ENCODE peak calls at places on chromosome 19, in five cellular contexts. M, K, G, I and H are unnamed samples.

GRCh38 chr19:9913237-9914000 is 22.9 kb downstream of the OLFM2 start:
- DNase-seq in M (no peak), G (no peak), I (peak; percentile 31), K (no peak), H (no peak)

GRCh38 chr19:41298327-41298964 is 11.5 kb upstream of the CCDC97 start:
- DNase-seq in I (peak; percentile 57), K (peak; percentile 84), G (no peak), M (peak; percentile 39), H (no peak)

GRCh38 chr19:10624585-10624984 is 768 bp upstream of the SLC44A2 start:
- DNase-seq in M (no peak), K (no peak), G (no peak), I (no peak), H (no peak)

GRCh38 chr19:50488795-50489194 is 12.1 kb upstream of the GARIN5A start:
- DNase-seq in K (no peak), I (no peak), G (no peak), M (no peak), H (no peak)

GRCh38 chr19:42143341-42144234 is 11.3 kb upstream of the POU2F2 start:
- DNase-seq in M (no peak), K (no peak), G (no peak), I (no peak), H (no peak)

GRCh38 chr19:4061683-4062575 is 4.8 kb downstream of the ZBTB7A start:
- DNase-seq in G (no peak), K (no peak), I (peak; percentile 88), M (no peak), H (no peak)

GRCh38 chr19:4063369-4064072 is 3.2 kb downstream of the ZBTB7A start:
- DNase-seq in K (no peak), G (no peak), M (no peak), I (peak; percentile 35), H (no peak)

GRCh38 chr19:11264452-11265176 is 2.3 kb upstream of the DOCK6 start:
- DNase-seq in I (peak; percentile 47), K (no peak), G (no peak), M (no peak), H (no peak)

GRCh38 chr19:37998801-37999308 is 91.8 kb downstream of the SIPA1L3 start:
- DNase-seq in M (no peak), I (no peak), G (no peak), K (no peak), H (no peak)

GRCh38 chr19:16025108-16026101 is 50.9 kb upstream of the TPM4 start:
- DNase-seq in G (no peak), K (no peak), I (peak; percentile 40), M (peak; percentile 87), H (no peak)

GRCh38 chr19:40530091-40530901 is 46.4 kb upstream of the SHKBP1 start:
- DNase-seq in M (no peak), K (no peak), G (no peak), I (no peak), H (no peak)

GRCh38 chr19:40594657-40595077 is 6.5 kb upstream of the LTBP4 start:
- DNase-seq in I (no peak), K (no peak), M (peak; percentile 59), G (no peak), H (no peak)

GRCh38 chr19:6402834-6403608 is 10.1 kb upstream of the GTF2F1 start:
- DNase-seq in G (no peak), M (no peak), I (no peak), K (no peak), H (peak; percentile 58)

GRCh38 chr19:53813996-53814395 is 10.1 kb downstream of the NLRP12 start:
- DNase-seq in I (no peak), G (no peak), K (no peak), M (peak; percentile 72), H (no peak)

GRCh38 chr19:45306522-45307027 is 16.1 kb downstream of the CKM start:
- DNase-seq in I (no peak), M (no peak), G (no peak), K (no peak), H (no peak)

GRCh38 chr19:15836345-15836594 is 20.8 kb upstream of the OR10H1 start:
- DNase-seq in M (no peak), G (no peak), I (no peak), K (no peak), H (no peak)

GRCh38 chr19:32436692-32437091 is 31.1 kb downstream of the DPY19L3 start:
- DNase-seq in I (no peak), K (no peak), G (no peak), M (no peak), H (no peak)

GRCh38 chr19:44800461-44800860 is 8.4 kb upstream of the BCAM start:
- DNase-seq in M (peak; percentile 68), K (peak; percentile 77), I (peak; percentile 85), G (peak; percentile 39), H (peak; percentile 61)

GRCh38 chr19:3463959-3464796 is 16.1 kb downstream of the SMIM24 start:
- DNase-seq in K (no peak), M (no peak), G (no peak), I (no peak), H (no peak)

GRCh38 chr19:38155453-38155852 is 68.6 kb downstream of the DPF1 start:
- DNase-seq in G (no peak), M (peak; percentile 19), I (no peak), K (no peak), H (no peak)

GRCh38 chr19:33740811-33741396 is 55.8 kb upstream of the KCTD15 start:
- DNase-seq in I (peak; percentile 25), G (no peak), M (no peak), K (no peak), H (no peak)

GRCh38 chr19:29551774-29552173 is 26.0 kb downstream of the VSTM2B start:
- DNase-seq in I (no peak), G (no peak), M (no peak), K (no peak), H (no peak)

GRCh38 chr19:29511768-29512167 is 14.0 kb upstream of the VSTM2B start:
- DNase-seq in G (no peak), K (no peak), I (no peak), M (no peak), H (no peak)

GRCh38 chr19:19146000-19146608 is 7.8 kb upstream of the TMEM161A start:
- DNase-seq in G (no peak), K (peak; percentile 68), I (peak; percentile 81), M (no peak), H (peak; percentile 4)

GRCh38 chr19:49085020-49085867 is at the start of gene SNRNP70:
- DNase-seq in I (peak; percentile 100), G (peak; percentile 91), K (peak; percentile 99), M (peak; percentile 99), H (peak; percentile 97)

GRCh38 chr19:6229951-6230712 is 49.6 kb downstream of the MLLT1 start:
- DNase-seq in M (no peak), K (no peak), I (no peak), G (no peak), H (no peak)

GRCh38 chr19:38551450-38551813 is 66.3 kb downstream of the MAP4K1 start:
- DNase-seq in K (no peak), M (no peak), G (no peak), I (no peak), H (no peak)

GRCh38 chr19:18086590-18087138 is at the start of gene IL12RB1:
- DNase-seq in K (no peak), I (no peak), G (no peak), M (no peak), H (no peak)

GRCh38 chr19:4985551-4985991 is 16.7 kb downstream of the KDM4B start:
- DNase-seq in K (no peak), I (no peak), G (no peak), M (no peak), H (no peak)

GRCh38 chr19:13017306-13018036 is 22.2 kb downstream of the NFIX start:
- DNase-seq in K (no peak), G (no peak), I (no peak), M (no peak), H (no peak)

GRCh38 chr19:41995959-41996797 is 2.1 kb upstream of the ATP1A3 start:
- DNase-seq in M (no peak), I (no peak), G (no peak), K (no peak), H (no peak)

GRCh38 chr19:27796540-27796939 is 1416.4 kb downstream of the UQCRFS1 start:
- DNase-seq in G (no peak), K (no peak), I (no peak), M (no peak), H (no peak)

GRCh38 chr19:58560921-58561320 is 2.5 kb upstream of the UBE2M start:
- DNase-seq in K (no peak), G (no peak), M (no peak), I (no peak), H (no peak)

GRCh38 chr19:33290956-33291622 is 11.2 kb downstream of the CEBPA start:
- DNase-seq in G (no peak), I (no peak), M (no peak), K (no peak), H (no peak)

GRCh38 chr19:54451331-54451871 is 2.4 kb downstream of the LENG8 start:
- DNase-seq in K (no peak), I (peak; percentile 28), M (no peak), G (no peak), H (no peak)